ENCODE peak calls at places on chromosome 17, in seven cellular contexts. Y, P, K, T, E, M and G are unnamed samples.

GRCh38 chr17:30170415-30170987 is 53.9 kb downstream of the NSRP1 start:
- DNase-seq in Y (no peak), M (no peak), K (no peak), P (no peak), E (no peak), T (no peak), G (no peak)

GRCh38 chr17:19347323-19348080 is 15.0 kb downstream of the B9D1 start:
- DNase-seq in E (no peak), M (peak; percentile 68), Y (no peak), P (no peak), T (peak; percentile 56), K (no peak), G (no peak)

GRCh38 chr17:17021194-17021863 is 20.9 kb upstream of the MPRIP start:
- DNase-seq in E (no peak), P (no peak), T (peak; percentile 88), Y (peak; percentile 54), M (peak; percentile 89), K (no peak), G (peak; percentile 87)

GRCh38 chr17:356671-357434 is 4.2 kb upstream of the RPH3AL start:
- DNase-seq in Y (no peak), M (no peak), T (peak; percentile 42), E (no peak), P (no peak), K (no peak), G (no peak)

GRCh38 chr17:36931697-36932382 is 5.4 kb upstream of the LHX1 start:
- DNase-seq in E (peak; percentile 44), P (no peak), M (peak; percentile 65), T (no peak), K (no peak), Y (no peak), G (no peak)

GRCh38 chr17:64148017-64148631 is 18.2 kb upstream of the ERN1 start:
- DNase-seq in P (no peak), K (no peak), Y (no peak), E (no peak), M (no peak), T (no peak), G (peak; percentile 41)

GRCh38 chr17:50177983-50178834 is 12.4 kb downstream of the SGCA start:
- DNase-seq in Y (peak; percentile 79), T (peak; percentile 98), P (peak; percentile 93), E (peak; percentile 80), K (peak; percentile 41), M (peak; percentile 95), G (peak; percentile 57)

GRCh38 chr17:80957461-80957941 is 34.1 kb upstream of the CHMP6 start:
- DNase-seq in Y (no peak), K (no peak), E (no peak), M (peak; percentile 61), P (no peak), T (peak; percentile 57), G (no peak)

GRCh38 chr17:80949451-80950421 is 41.9 kb upstream of the CHMP6 start:
- DNase-seq in T (peak; percentile 62), E (no peak), Y (peak; percentile 6), M (peak; percentile 70), P (no peak), K (no peak), G (no peak)

GRCh38 chr17:37813753-37814152 is 68.9 kb upstream of the HNF1B start:
- DNase-seq in E (no peak), M (no peak), Y (no peak), T (no peak), P (peak; percentile 72), K (no peak), G (peak; percentile 7)

GRCh38 chr17:40399185-40399584 is 18.5 kb downstream of the TOP2A start:
- DNase-seq in P (peak; percentile 5), T (no peak), Y (no peak), M (no peak), E (no peak), K (no peak), G (peak; percentile 61)

GRCh38 chr17:63282455-63282854 is 163.7 kb downstream of the CYB561 start:
- DNase-seq in P (no peak), Y (no peak), E (no peak), K (no peak), M (no peak), T (no peak), G (no peak)

GRCh38 chr17:10768766-10769383 is 35.0 kb downstream of the TMEM238L start:
- DNase-seq in Y (no peak), P (no peak), E (no peak), M (no peak), T (no peak), K (no peak), G (no peak)

GRCh38 chr17:50950002-50950877 is 84.1 kb upstream of the TOB1 start:
- DNase-seq in P (peak; percentile 71), E (peak; percentile 86), K (peak; percentile 34), M (peak; percentile 93), Y (peak; percentile 81), T (peak; percentile 93), G (peak; percentile 48)

GRCh38 chr17:22303865-22304264 is 611.5 kb downstream of the KCNJ18 start:
- DNase-seq in T (no peak), E (no peak), Y (no peak), M (no peak), K (no peak), P (no peak), G (no peak)

GRCh38 chr17:8707232-8707590 is 37.4 kb downstream of the CCDC42 start:
- DNase-seq in P (no peak), T (peak; percentile 52), K (no peak), M (no peak), Y (no peak), E (no peak), G (no peak)

GRCh38 chr17:77419547-77420475 is 279.0 kb downstream of the SEC14L1 start:
- DNase-seq in E (peak; percentile 79), T (no peak), P (no peak), M (no peak), Y (no peak), K (no peak), G (no peak)

GRCh38 chr17:80790021-80790765 is 201.4 kb upstream of the CHMP6 start:
- DNase-seq in P (no peak), E (no peak), T (no peak), K (no peak), M (no peak), Y (no peak), G (peak; percentile 37)

GRCh38 chr17:77453613-77454559 is 313.1 kb downstream of the SEC14L1 start:
- DNase-seq in M (no peak), E (no peak), T (peak; percentile 66), P (no peak), Y (peak; percentile 89), K (no peak), G (no peak)

GRCh38 chr17:49926886-49927285 is 42.1 kb upstream of the DLX4 start:
- DNase-seq in P (no peak), K (no peak), T (peak; percentile 85), M (peak; percentile 95), E (no peak), Y (no peak), G (no peak)

GRCh38 chr17:50501906-50502642 is 6.2 kb upstream of the MYCBPAP start:
- DNase-seq in P (no peak), E (no peak), K (no peak), T (no peak), Y (no peak), M (peak; percentile 7), G (no peak)

GRCh38 chr17:29722411-29723198 is 99.9 kb upstream of the CORO6 start:
- DNase-seq in E (no peak), K (peak; percentile 12), M (no peak), P (peak; percentile 57), T (peak; percentile 71), Y (peak; percentile 46), G (peak; percentile 87)

DNA sequence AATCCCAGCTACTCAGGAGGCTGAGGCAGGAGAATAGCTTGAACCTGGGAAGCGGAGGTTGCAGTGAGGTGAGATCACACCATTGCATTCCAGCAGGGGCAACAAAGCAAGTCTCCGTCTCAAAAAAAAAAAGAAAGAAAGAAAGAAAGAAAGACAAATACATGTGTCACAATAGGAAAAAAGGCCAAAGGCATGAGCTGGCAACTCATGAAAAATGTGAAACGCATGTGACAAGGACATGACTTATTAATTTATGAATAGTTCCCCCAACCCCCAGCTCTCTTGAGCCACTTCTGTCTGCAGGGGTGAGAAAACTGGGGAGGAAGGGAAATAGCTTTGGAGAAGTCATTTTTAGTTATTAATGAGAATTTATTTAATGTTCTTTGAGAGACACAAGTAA is 120.6 kb downstream of the AIPL1 start:
- DNase-seq in T (no peak), Y (no peak), M (no peak), K (no peak), P (no peak), E (no peak), G (no peak)
- H3K27me3 ChIP-seq in T (no peaks in the 10 kb centered on the region), Y (no peaks in the 10 kb centered on the region), M (no peaks in the 10 kb centered on the region), K (no peaks in the 10 kb centered on the region), P (no peaks in the 10 kb centered on the region), E (no peaks in the 10 kb centered on the region), G (peaks cover 60% of the 10 kb centered on the region)

DNA sequence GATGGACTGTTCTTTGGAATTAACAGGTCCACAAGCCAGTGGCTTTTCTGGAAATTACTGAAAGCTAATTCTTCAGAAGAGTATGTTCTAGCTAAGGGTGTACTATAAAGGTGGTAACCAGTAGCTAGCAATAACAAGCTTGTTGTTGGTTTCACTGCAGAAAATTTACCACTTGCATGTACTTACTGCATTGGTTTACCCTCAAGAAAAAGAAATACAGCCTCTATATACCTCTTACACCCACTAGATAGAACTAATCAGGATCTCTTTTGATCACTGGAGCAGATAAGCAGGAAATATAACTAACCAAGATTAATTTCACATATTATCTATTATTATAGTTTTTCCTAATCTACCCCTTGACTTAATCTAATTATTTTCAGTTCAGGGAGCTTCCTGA is 184.9 kb upstream of the TBX2 start:
- DNase-seq in K (no peak), M (no peak), E (no peak), Y (no peak), P (no peak), T (no peak), G (no peak)
- H3K27me3 ChIP-seq in K (no peaks in the 10 kb centered on the region), M (no peaks in the 10 kb centered on the region), E (no peaks in the 10 kb centered on the region), Y (no peaks in the 10 kb centered on the region), P (no peaks in the 10 kb centered on the region), T (no peaks in the 10 kb centered on the region), G (no peaks in the 10 kb centered on the region)

GRCh38 chr17:43979011-43979410 is 25.3 kb upstream of the PYY start:
- DNase-seq in K (no peak), Y (no peak), T (no peak), M (no peak), E (no peak), P (no peak), G (no peak)
- H3K27me3 ChIP-seq in K (peaks cover 15% of the 10 kb centered on the region), Y (peaks cover 79% of the 10 kb centered on the region), T (peaks cover 9% of the 10 kb centered on the region), M (no peaks in the 10 kb centered on the region), E (peaks cover 3% of the 10 kb centered on the region), P (peaks cover 26% of the 10 kb centered on the region), G (no peaks in the 10 kb centered on the region)

DNA sequence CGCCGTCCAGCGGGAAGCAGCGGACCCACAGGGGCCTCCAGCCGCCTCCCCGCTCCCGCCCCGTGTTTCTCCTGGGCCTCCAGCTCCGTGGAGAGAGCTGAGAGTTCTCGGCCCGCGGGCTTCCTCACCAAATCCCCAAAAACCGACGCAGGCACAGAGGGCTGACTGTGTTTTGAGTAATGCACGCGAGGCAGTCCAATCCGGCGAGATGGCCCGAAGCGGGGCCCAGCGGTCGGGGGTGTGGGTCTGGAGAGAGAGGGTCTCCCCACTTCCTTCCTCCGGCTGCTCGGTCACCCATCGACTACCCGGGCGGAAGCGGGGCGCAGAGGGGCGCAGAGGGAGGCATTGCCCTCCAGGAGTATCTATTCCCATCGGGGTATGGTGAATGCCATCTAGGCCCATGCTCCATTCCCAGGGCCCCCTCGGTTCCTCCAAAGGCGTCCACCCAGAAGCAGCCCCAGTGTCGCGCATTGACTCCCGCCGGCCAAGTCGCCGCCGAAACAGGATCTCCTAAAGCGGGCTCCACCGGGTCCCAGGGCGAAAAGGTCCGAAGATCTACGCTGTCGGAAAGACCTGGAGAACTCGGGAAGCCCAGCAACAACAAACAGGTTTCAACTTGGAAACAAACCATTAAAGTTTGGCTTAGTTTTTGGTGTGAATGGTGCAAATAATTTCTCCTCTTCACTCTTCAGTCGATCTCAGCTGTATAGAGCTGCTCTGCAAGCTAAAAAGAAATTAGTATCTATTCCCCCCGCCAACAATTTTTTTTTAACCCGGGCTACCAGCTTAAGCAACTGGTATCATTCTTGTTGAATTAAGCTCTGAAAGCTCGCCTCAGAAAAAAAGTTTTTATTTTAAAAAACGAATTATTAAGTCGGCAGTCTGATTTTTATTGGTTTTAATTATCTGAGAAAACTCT is 19.2 kb upstream of the HOXB13 start:
- DNase-seq in Y (no peak), K (no peak), E (peak; percentile 64), M (no peak), P (no peak), T (no peak), G (no peak)
- H3K27me3 ChIP-seq in Y (peaks cover 100% of the 10 kb centered on the region), K (peaks cover 88% of the 10 kb centered on the region), E (peaks cover 93% of the 10 kb centered on the region), M (no peaks in the 10 kb centered on the region), P (peaks cover 66% of the 10 kb centered on the region), T (peaks cover 54% of the 10 kb centered on the region), G (no peaks in the 10 kb centered on the region)